ENCODE peak calls at places on chromosomes 3 and 15, in seven cellular contexts. S is psoas muscle, J is fibroblast of lung, Q is thyroid gland, R is astrocyte, U is AG04450, N is right lobe of liver. P is an unnamed sample.
A peak's percentile ranks its signal among the peaks of the same experiment; 100 is the strongest.

GRCh38 chr3:46829699-46830208 is 33.5 kb downstream of the MYL3 start:
- DNase-seq in S (no peak), J (no peak), Q (no peak), R (no peak), U (no peak), N (no peak), P (no peak)

GRCh38 chr15:72838311-72838731 is 54.8 kb upstream of the ADPGK start:
- DNase-seq in S (peak; percentile 78), J (peak; percentile 12), Q (no peak), R (peak; percentile 8), U (no peak), N (no peak), P (no peak)

GRCh38 chr15:69482686-69483256 is 30.2 kb downstream of the RPLP1 start:
- DNase-seq in S (no peak), J (no peak), Q (no peak), R (no peak), U (no peak), N (no peak), P (no peak)

GRCh38 chr3:127256872-127257271 is 31.0 kb downstream of the PRR20G start:
- DNase-seq in S (no peak), J (no peak), Q (no peak), R (no peak), U (no peak), N (no peak), P (no peak)

GRCh38 chr15:62482715-62483429 is 317.8 kb upstream of the C2CD4B start:
- DNase-seq in S (no peak), J (peak; percentile 59), Q (no peak), R (peak; percentile 41), U (no peak), N (no peak), P (no peak)

GRCh38 chr3:130093741-130094391 is 12.2 kb downstream of the ALG1L2 start:
- DNase-seq in S (no peak), J (no peak), Q (no peak), R (no peak), U (no peak), N (no peak), P (no peak)

GRCh38 chr3:49277357-49277723 is 308 bp upstream of the C3orf62 start:
- DNase-seq in S (no peak), J (peak; percentile 21), Q (no peak), R (peak; percentile 14), U (no peak), N (no peak), P (no peak)

GRCh38 chr3:106030620-106030945 is 161.8 kb upstream of the CBLB start:
- DNase-seq in S (no peak), J (peak; percentile 67), Q (no peak), R (peak; percentile 60), U (no peak), N (no peak), P (no peak)

GRCh38 chr3:196486263-196486662 is 17.3 kb downstream of the RNF168 start:
- DNase-seq in S (no peak), J (no peak), Q (no peak), R (no peak), U (no peak), N (peak; percentile 31), P (peak; percentile 30)

GRCh38 chr3:193872265-193872753 is 263.6 kb upstream of the HES1 start:
- DNase-seq in S (no peak), J (peak; percentile 99), Q (peak; percentile 31), R (peak; percentile 99), U (peak; percentile 94), N (peak; percentile 56), P (no peak)

GRCh38 chr3:132716372-132716771 is 5.8 kb downstream of the NPHP3 start:
- DNase-seq in S (no peak), J (no peak), Q (no peak), R (no peak), U (no peak), N (no peak), P (no peak)
- H3K4me3 ChIP-seq in S (no peak overlapping the region), J (no peak overlapping the region), Q (no peak overlapping the region), R (no peak overlapping the region), U (no peak overlapping the region), N (no peak overlapping the region), P (no peak overlapping the region)

GRCh38 chr3:147411777-147412176 is 2.6 kb downstream of the ZIC1 start:
- DNase-seq in S (no peak), J (no peak), Q (no peak), R (no peak), U (no peak), N (no peak), P (no peak)
- H3K27me3 ChIP-seq in S (peaks cover 71% of the 10 kb centered on the region), J (peaks cover 84% of the 10 kb centered on the region), Q (peaks cover 82% of the 10 kb centered on the region), R (peaks cover 56% of the 10 kb centered on the region), U (peaks cover 89% of the 10 kb centered on the region), N (peaks cover 18% of the 10 kb centered on the region), P (peaks cover 50% of the 10 kb centered on the region)

DNA sequence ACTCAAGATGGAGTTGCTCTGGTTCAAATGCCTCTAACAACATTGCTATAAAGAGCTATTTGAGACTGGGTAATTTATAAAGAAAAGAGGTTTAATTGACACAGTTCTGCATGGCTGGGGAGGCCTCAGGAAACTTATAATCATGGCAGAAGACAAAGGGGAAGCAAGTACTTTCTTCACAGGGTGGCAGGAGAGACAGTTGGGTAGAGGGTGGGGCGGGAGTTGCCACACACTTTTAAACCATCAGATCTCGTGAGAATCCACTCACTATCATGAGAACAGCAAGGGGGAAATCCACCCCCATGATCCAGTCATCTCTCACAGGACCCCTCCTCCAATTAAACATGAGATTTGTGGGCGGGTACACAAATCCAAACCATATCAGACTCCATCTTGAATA is 30.7 kb downstream of the MAP2K5 start:
- DNase-seq in S (no peak), J (no peak), Q (no peak), R (no peak), U (no peak), N (no peak), P (no peak)
- TF ChIP-seq CTCF in S (no peak), J (no peak), Q (no peak), R (no peak), U (no peak), N (no peak), P (no peak)

GRCh38 chr15:80404719-80405553 is 754 bp downstream of the ARNT2 start:
- DNase-seq in S (peak; percentile 59), J (peak; percentile 36), Q (peak; percentile 53), R (no peak), U (no peak), N (peak; percentile 20), P (no peak)

GRCh38 chr15:80405554-80405850 is 1.3 kb downstream of the ARNT2 start:
- DNase-seq in S (no peak), J (no peak), Q (no peak), R (no peak), U (no peak), N (no peak), P (no peak)

GRCh38 chr15:80404057-80404718 is at the start of gene ARNT2:
- DNase-seq in S (peak; percentile 61), J (peak; percentile 33), Q (peak; percentile 43), R (no peak), U (no peak), N (peak; percentile 22), P (no peak)

GRCh38 chr15:80402339-80402738 is 1.8 kb upstream of the ARNT2 start:
- DNase-seq in S (no peak), J (no peak), Q (no peak), R (no peak), U (no peak), N (no peak), P (no peak)

DNA sequence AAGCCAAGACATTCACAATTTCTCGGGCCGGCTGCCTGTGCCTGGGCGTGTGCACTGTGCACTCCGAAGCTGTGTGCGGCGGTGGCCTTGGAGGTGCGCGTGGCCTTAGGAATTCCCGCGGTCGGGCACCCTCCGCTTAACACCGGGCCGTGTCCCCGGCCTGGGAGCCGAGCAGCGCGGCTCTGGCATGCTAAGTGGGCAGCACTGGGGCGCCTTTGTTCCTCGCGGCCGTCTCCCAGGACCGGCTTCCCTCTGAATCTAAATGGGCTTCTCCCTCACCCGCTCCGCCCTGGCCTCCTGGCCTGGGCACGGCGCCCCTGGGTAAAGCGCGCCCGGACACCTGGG is 498 bp upstream of the ARNT2 start:
- DNase-seq in S (peak; percentile 65), J (peak; percentile 30), Q (peak; percentile 60), R (no peak), U (no peak), N (no peak), P (no peak)
- H3K4me3 ChIP-seq in S (peak overlapping the region; percentile 69), J (peak overlapping the region; percentile 18), Q (peak overlapping the region; percentile 45), R (peak overlapping the region; percentile 54), U (peak overlapping the region; percentile 69), N (no peak overlapping the region), P (no peak overlapping the region)

DNA sequence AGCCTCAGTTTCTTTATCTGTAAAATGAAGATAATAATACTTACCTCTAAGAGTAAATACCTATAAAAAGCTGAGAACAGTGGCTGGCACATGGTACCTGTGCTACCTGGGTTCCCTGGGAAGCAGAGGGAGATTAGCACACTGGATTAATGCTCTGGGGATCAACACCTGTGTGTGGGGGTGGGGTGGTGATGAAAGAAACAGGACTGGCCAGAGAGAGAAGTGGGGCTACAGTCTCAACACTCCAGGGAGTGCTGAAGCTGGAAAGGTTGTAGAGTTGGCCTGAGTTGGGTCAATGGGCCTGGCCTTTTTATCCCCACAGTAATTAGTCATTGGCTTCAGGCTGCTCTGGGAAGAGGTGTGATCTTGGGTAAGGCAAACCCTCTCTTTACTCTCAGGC is 102.5 kb downstream of the SV2B start:
- DNase-seq in S (no peak), J (no peak), Q (no peak), R (no peak), U (no peak), N (no peak), P (no peak)
- H3K27me3 ChIP-seq in S (no peaks in the 10 kb centered on the region), J (no peaks in the 10 kb centered on the region), Q (no peaks in the 10 kb centered on the region), R (peaks cover 3% of the 10 kb centered on the region), U (no peaks in the 10 kb centered on the region), N (no peaks in the 10 kb centered on the region), P (no peaks in the 10 kb centered on the region)

GRCh38 chr3:51385621-51386091 is 565 bp downstream of the MANF start:
- DNase-seq in S (no peak), J (no peak), Q (no peak), R (no peak), U (no peak), N (no peak), P (no peak)

GRCh38 chr3:51384145-51384729 is 854 bp upstream of the MANF start:
- DNase-seq in S (no peak), J (peak; percentile 22), Q (no peak), R (no peak), U (no peak), N (peak; percentile 59), P (no peak)

GRCh38 chr3:51384730-51385473 is at the start of gene MANF:
- DNase-seq in S (peak; percentile 99), J (peak; percentile 98), Q (peak; percentile 99), R (peak; percentile 94), U (peak; percentile 94), N (peak; percentile 99), P (peak; percentile 95)

GRCh38 chr3:51386852-51387229 is 1.8 kb downstream of the MANF start:
- DNase-seq in S (no peak), J (no peak), Q (no peak), R (no peak), U (no peak), N (no peak), P (no peak)

DNA sequence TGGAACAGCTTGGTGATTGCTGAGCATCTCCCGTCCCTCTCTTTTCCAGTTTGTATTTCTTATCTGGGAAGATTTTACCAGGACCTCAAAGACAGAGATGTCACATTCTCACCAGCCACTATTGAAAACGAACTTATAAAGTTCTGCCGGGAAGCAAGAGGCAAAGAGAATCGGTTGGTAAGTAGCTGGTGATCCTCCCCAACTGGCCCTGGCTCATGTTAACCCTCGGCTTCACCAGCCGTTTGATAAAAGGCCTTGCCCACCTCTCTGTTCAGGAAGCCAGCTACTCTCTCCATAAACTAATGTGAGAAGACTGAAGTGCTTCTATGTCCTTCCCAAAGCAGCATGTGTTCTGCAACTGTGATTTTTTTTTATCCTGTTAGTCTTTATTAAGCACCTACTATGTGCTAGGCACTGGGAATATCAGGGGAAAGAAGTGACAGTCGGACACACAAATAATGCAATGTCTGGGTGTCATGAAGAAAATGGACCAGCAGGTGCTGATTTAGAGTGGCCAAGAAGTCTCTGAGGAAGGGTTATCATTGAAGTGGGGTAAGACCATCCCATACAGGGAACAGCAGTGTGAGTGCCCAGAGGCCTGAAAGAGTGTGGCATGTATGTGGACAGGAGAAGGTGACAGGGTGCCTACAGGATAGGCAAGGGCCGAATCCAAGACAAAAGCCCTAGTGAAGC is 1.2 kb downstream of the MANF start:
- DNase-seq in S (no peak), J (no peak), Q (no peak), R (no peak), U (no peak), N (no peak), P (no peak)
- TF ChIP-seq CTCF in S (no peak), J (no peak), Q (no peak), R (no peak), U (peak; percentile 10), N (no peak), P (no peak)

P was measured in CD8-positive, alpha-beta T cell.